ENCODE peak calls at places on chromosomes 2 and 18, in four cellular contexts. I, S, E and T are unnamed samples.
A peak's percentile ranks its signal among the peaks of the same experiment; 100 is the strongest.

GRCh38 chr2:45595724-45596435 is 15.2 kb downstream of the SRBD1 start:
- DNase-seq in I (no peak), S (no peak), E (no peak), T (no peak)

GRCh38 chr2:122174061-122174460 is 418.6 kb downstream of the TSN start:
- DNase-seq in I (no peak), S (no peak), E (no peak), T (no peak)

GRCh38 chr2:149562304-149562703 is 25.3 kb downstream of the MMADHC start:
- DNase-seq in I (no peak), S (peak; percentile 47), E (no peak), T (no peak)

GRCh38 chr2:241885701-241886643 is 16.4 kb downstream of the RTP5 start:
- DNase-seq in I (no peak), S (no peak), E (no peak), T (no peak)

GRCh38 chr2:74843371-74844298 is 9.7 kb downstream of the HK2 start:
- DNase-seq in I (no peak), S (peak; percentile 76), E (no peak), T (no peak)

GRCh38 chr18:8507361-8507760 is 101.9 kb upstream of the RAB12 start:
- DNase-seq in I (peak; percentile 3), S (peak; percentile 13), E (peak; percentile 59), T (no peak)

GRCh38 chr2:20641123-20641985 is 9.5 kb downstream of the HS1BP3 start:
- DNase-seq in I (no peak), S (no peak), E (no peak), T (no peak)

GRCh38 chr2:95314964-95315611 is 17.9 kb downstream of the KCNIP3 start:
- DNase-seq in I (peak; percentile 32), S (peak; percentile 36), E (peak; percentile 44), T (no peak)

GRCh38 chr2:234109321-234109720 is 58.8 kb downstream of the SPP2 start:
- DNase-seq in I (no peak), S (no peak), E (no peak), T (no peak)

GRCh38 chr2:61855178-61855523 is 1.3 kb upstream of the FAM161A start:
- DNase-seq in I (no peak), S (peak; percentile 45), E (no peak), T (no peak)

GRCh38 chr2:152875832-152876669 is 157.6 kb downstream of the ARL6IP6 start:
- DNase-seq in I (no peak), S (no peak), E (no peak), T (no peak)

GRCh38 chr18:74840492-74841167 is 243.0 kb downstream of the ZNF407 start:
- DNase-seq in I (no peak), S (peak; percentile 78), E (no peak), T (peak; percentile 42)

GRCh38 chr2:45750484-45750883 is 99.0 kb downstream of the PRKCE start:
- DNase-seq in I (no peak), S (no peak), E (no peak), T (no peak)

GRCh38 chr18:61998957-61999356 is 106.2 kb upstream of the RNF152 start:
- DNase-seq in I (no peak), S (no peak), E (no peak), T (no peak)

GRCh38 chr2:121561617-121562268 is 31.1 kb downstream of the RNU4ATAC start:
- DNase-seq in I (no peak), S (no peak), E (no peak), T (no peak)

DNA sequence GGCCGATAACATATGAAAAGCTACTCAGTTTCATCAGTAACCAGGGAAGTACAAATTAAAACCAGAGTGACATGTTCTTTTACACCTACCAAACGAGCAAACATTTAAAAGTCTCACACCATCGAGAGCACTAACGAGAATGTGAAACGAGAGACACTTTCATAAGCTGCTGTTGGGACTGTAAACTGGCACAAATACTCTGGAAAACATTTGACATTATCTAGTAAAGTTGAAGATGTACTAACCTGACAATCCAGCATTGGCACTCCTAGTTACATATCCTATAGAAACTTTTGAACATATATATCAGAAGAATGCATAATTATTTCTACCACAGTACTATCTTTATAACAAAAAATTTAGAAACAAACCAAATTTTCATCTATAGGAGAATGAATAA is 28.1 kb downstream of the NBAS start:
- DNase-seq in I (no peak), S (no peak), E (no peak), T (no peak)
- TF ChIP-seq POLR2AphosphoS5 in I (no peak), S (no peak), E (no peak), T (no peak)

GRCh38 chr2:27622921-27623384 is 5.9 kb downstream of the CCDC121 start:
- DNase-seq in I (no peak), S (no peak), E (no peak), T (no peak)
- TF ChIP-seq TCF7L2 in I (no peak), S (no peak), E (no peak), T (no peak)

DNA sequence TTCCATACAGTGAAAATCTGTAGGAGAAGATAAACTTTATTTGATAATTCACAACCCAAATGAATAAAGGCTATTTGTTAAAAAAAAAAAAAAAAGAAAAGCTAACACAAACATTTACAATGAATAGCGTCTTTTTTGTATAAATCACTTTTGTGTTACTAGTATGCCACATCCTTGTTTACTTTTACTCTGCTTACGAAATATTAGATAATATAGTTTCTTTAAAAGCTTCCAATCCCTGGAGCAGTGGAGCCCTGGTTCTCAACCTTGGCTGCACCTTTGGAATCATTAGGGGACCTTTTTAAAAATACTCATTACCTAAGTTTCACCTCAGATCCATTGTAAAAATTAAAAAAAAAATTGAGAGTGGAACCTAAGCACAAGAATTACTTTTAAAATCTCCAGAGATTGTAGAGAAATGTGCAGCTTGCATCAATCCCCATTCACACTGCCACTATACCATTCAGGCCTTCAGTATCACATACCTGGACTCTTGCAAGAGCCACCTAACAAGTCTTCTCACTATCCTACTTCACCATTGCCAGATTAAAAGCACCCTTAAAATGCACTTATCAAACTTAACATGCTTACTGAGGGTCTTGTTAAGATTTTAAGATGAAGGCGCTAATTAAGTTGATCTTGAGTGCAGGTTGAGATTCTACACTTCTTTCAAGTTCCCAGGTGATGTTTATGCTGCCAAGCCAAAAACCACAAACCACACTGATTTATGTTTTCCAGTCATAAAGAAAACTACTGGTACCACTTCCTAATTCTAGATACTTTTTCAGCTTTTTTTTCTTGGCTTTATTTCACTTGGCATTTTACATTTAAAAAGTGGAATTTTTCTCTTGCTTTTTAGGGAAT is 59.7 kb upstream of the ZC3H15 start:
- DNase-seq in I (no peak), S (peak; percentile 46), E (no peak), T (no peak)
- TF ChIP-seq CTCF in I (no peak), S (no peak), E (no peak), T (no peak)

GRCh38 chr18:76759056-76759455 is 63.3 kb upstream of the ZNF236 start:
- DNase-seq in I (no peak), S (no peak), E (no peak), T (no peak)
- TF ChIP-seq POLR2AphosphoS5 in I (no peak), S (no peak), E (no peak), T (no peak)

GRCh38 chr2:32851777-32852439 is 94.8 kb upstream of the LTBP1 start:
- DNase-seq in I (no peak), S (no peak), E (no peak), T (no peak)
- TF ChIP-seq TCF7L2 in I (no peak), S (no peak), E (no peak), T (no peak)

DNA sequence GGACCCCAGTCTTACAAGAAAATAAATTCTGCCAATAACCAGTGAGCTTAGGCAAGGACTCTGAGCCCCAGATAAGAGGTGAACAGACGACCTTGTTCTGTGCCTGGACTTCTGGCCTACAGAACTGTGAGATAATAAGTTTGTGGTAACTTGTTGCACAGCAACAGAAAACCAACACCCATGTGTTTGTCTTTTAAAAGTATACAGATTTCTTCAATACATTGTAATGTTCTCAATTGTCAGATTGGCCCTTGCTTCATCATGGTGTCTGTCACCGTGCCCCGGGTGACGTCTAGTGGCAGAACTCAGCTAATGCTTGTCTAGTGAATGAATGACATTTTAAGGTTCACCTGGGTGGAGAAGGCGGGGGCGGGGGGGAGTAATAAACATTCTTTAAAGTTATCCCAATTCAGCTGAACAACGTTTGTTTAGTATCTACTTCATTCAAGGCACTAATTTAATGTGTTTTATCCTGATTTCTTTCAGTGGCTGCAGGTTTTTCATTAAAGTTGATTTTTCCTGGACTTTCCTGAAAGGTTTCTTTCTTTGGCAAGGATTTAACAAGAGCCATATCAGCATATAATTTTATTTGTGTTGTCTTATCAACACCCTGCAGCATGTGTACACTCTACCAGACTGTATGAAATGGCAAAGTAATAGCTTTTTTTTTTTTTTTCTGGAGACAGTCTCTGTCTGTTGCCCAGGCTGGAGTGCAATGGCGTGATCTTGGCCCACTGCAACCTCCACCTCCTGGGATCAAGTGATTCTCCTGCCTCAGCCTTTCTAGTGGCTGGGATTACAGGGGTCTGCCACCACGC is 123.8 kb upstream of the DLX2 start:
- DNase-seq in I (no peak), S (peak; percentile 63), E (peak; percentile 50), T (no peak)
- TF ChIP-seq CTCF in I (peak; percentile 68), S (peak; percentile 64), E (peak; percentile 68), T (peak; percentile 73)

GRCh38 chr2:28767367-28767766 is 15.7 kb downstream of the PPP1CB start:
- DNase-seq in I (no peak), S (no peak), E (no peak), T (no peak)

GRCh38 chr2:28766070-28766469 is 14.4 kb downstream of the PPP1CB start:
- DNase-seq in I (no peak), S (no peak), E (no peak), T (no peak)

GRCh38 chr2:28768422-28768821 is 16.8 kb downstream of the PPP1CB start:
- DNase-seq in I (no peak), S (no peak), E (no peak), T (no peak)

GRCh38 chr2:28764909-28765308 is 13.3 kb downstream of the PPP1CB start:
- DNase-seq in I (no peak), S (no peak), E (no peak), T (no peak)

GRCh38 chr2:28765316-28765715 is 13.7 kb downstream of the PPP1CB start:
- DNase-seq in I (no peak), S (no peak), E (no peak), T (no peak)
- TF ChIP-seq POLR2AphosphoS5 in I (no peak), S (no peak), E (no peak), T (no peak)

GRCh38 chr18:36265035-36265434 is 32.5 kb upstream of the FHOD3 start:
- DNase-seq in I (no peak), S (no peak), E (no peak), T (no peak)
- TF ChIP-seq TCF7L2 in I (no peak), S (no peak), E (no peak), T (no peak)

GRCh38 chr2:172949522-172949921 is 126.1 kb upstream of the MAP3K20 start:
- DNase-seq in I (no peak), S (no peak), E (no peak), T (no peak)
- TF ChIP-seq CTCF in I (no peak), S (no peak), E (no peak), T (no peak)

GRCh38 chr2:10717630-10718029 is 3.8 kb upstream of the ATP6V1C2 start:
- DNase-seq in I (no peak), S (no peak), E (no peak), T (no peak)
- TF ChIP-seq POLR2AphosphoS5 in I (no peak), S (no peak), E (no peak), T (no peak)